ENCODE peak calls at places on chromosomes 11 and 22, in nine cellular contexts. One of them, this sample, is unnamed. For H3K4me1, the result is how much of the 10 kb centered on the place peaks cover.

GRCh38 chr22:36329217-36330078 is 58.3 kb downstream of the MYH9 start:
- DNase-seq in CD4-positive, CD25-positive, alpha-beta regulatory T cell: peak
- DNase-seq in lower lobe of right lung: peak
- DNase-seq in uterus: peak
- DNase-seq in foreskin keratinocyte: peak
- DNase-seq in tibial nerve: no peak
- DNase-seq in CD8-positive, alpha-beta T cell: peak
- DNase-seq in OCI-LY7: peak
- DNase-seq in Karpas-422: no peak
- DNase-seq in this sample: no peak

GRCh38 chr11:2563216-2564007 is 118.6 kb downstream of the KCNQ1 start:
- DNase-seq in CD4-positive, CD25-positive, alpha-beta regulatory T cell: no peak
- DNase-seq in CD8-positive, alpha-beta T cell: no peak
- DNase-seq in OCI-LY7: no peak
- DNase-seq in uterus: no peak
- DNase-seq in tibial nerve: peak
- DNase-seq in lower lobe of right lung: peak
- DNase-seq in Karpas-422: no peak
- DNase-seq in foreskin keratinocyte: no peak
- DNase-seq in this sample: peak

GRCh38 chr22:21029486-21030025 is 2.8 kb downstream of the SLC7A4 start:
- DNase-seq in tibial nerve: no peak
- DNase-seq in foreskin keratinocyte: no peak
- DNase-seq in CD4-positive, CD25-positive, alpha-beta regulatory T cell: no peak
- DNase-seq in Karpas-422: no peak
- DNase-seq in uterus: no peak
- DNase-seq in OCI-LY7: no peak
- DNase-seq in CD8-positive, alpha-beta T cell: no peak
- DNase-seq in lower lobe of right lung: no peak
- DNase-seq in this sample: no peak

GRCh38 chr22:20552913-20553401 is 45.5 kb downstream of the MED15 start:
- DNase-seq in CD4-positive, CD25-positive, alpha-beta regulatory T cell: no peak
- DNase-seq in tibial nerve: no peak
- DNase-seq in OCI-LY7: no peak
- DNase-seq in Karpas-422: no peak
- DNase-seq in uterus: no peak
- DNase-seq in lower lobe of right lung: no peak
- DNase-seq in foreskin keratinocyte: no peak
- DNase-seq in CD8-positive, alpha-beta T cell: no peak
- DNase-seq in this sample: no peak

GRCh38 chr11:21625982-21626381 is 566.9 kb upstream of the ANO5 start:
- DNase-seq in uterus: no peak
- DNase-seq in foreskin keratinocyte: peak
- DNase-seq in tibial nerve: no peak
- DNase-seq in CD8-positive, alpha-beta T cell: no peak
- DNase-seq in lower lobe of right lung: no peak
- DNase-seq in Karpas-422: peak
- DNase-seq in OCI-LY7: peak
- DNase-seq in CD4-positive, CD25-positive, alpha-beta regulatory T cell: no peak
- DNase-seq in this sample: no peak

GRCh38 chr11:1341928-1342524 is 32.6 kb upstream of the TOLLIP start:
- DNase-seq in CD8-positive, alpha-beta T cell: no peak
- DNase-seq in lower lobe of right lung: no peak
- DNase-seq in CD4-positive, CD25-positive, alpha-beta regulatory T cell: no peak
- DNase-seq in Karpas-422: no peak
- DNase-seq in foreskin keratinocyte: no peak
- DNase-seq in tibial nerve: no peak
- DNase-seq in uterus: no peak
- DNase-seq in OCI-LY7: no peak
- DNase-seq in this sample: no peak

GRCh38 chr11:126165366-126166156 is 45.9 kb downstream of the RPUSD4 start:
- DNase-seq in tibial nerve: no peak
- DNase-seq in CD8-positive, alpha-beta T cell: no peak
- DNase-seq in Karpas-422: no peak
- DNase-seq in lower lobe of right lung: no peak
- DNase-seq in foreskin keratinocyte: no peak
- DNase-seq in uterus: peak
- DNase-seq in OCI-LY7: no peak
- DNase-seq in CD4-positive, CD25-positive, alpha-beta regulatory T cell: no peak
- DNase-seq in this sample: no peak

GRCh38 chr11:101264303-101264702 is 134.7 kb upstream of the PGR start:
- DNase-seq in OCI-LY7: no peak
- DNase-seq in foreskin keratinocyte: no peak
- DNase-seq in Karpas-422: no peak
- DNase-seq in tibial nerve: no peak
- DNase-seq in CD4-positive, CD25-positive, alpha-beta regulatory T cell: no peak
- DNase-seq in uterus: no peak
- DNase-seq in CD8-positive, alpha-beta T cell: no peak
- DNase-seq in lower lobe of right lung: no peak
- DNase-seq in this sample: no peak

GRCh38 chr22:28497188-28497587 is 182.5 kb downstream of the TTC28 start:
- DNase-seq in uterus: no peak
- DNase-seq in CD8-positive, alpha-beta T cell: no peak
- DNase-seq in foreskin keratinocyte: no peak
- DNase-seq in Karpas-422: no peak
- DNase-seq in tibial nerve: no peak
- DNase-seq in CD4-positive, CD25-positive, alpha-beta regulatory T cell: no peak
- DNase-seq in OCI-LY7: no peak
- DNase-seq in lower lobe of right lung: no peak
- DNase-seq in this sample: no peak

GRCh38 chr11:6568191-6568918 is 35.1 kb downstream of the RRP8 start:
- DNase-seq in OCI-LY7: no peak
- DNase-seq in foreskin keratinocyte: peak
- DNase-seq in CD8-positive, alpha-beta T cell: no peak
- DNase-seq in CD4-positive, CD25-positive, alpha-beta regulatory T cell: no peak
- DNase-seq in lower lobe of right lung: no peak
- DNase-seq in uterus: no peak
- DNase-seq in Karpas-422: no peak
- DNase-seq in tibial nerve: no peak
- DNase-seq in this sample: no peak

GRCh38 chr11:70413151-70413550 is 14.8 kb downstream of the CTTN start:
- DNase-seq in CD4-positive, CD25-positive, alpha-beta regulatory T cell: no peak
- DNase-seq in tibial nerve: no peak
- DNase-seq in foreskin keratinocyte: no peak
- DNase-seq in lower lobe of right lung: no peak
- DNase-seq in CD8-positive, alpha-beta T cell: no peak
- DNase-seq in uterus: no peak
- DNase-seq in OCI-LY7: no peak
- DNase-seq in Karpas-422: no peak
- DNase-seq in this sample: no peak

GRCh38 chr11:75073459-75074190 is 23.1 kb downstream of the OR2AT4 start:
- DNase-seq in Karpas-422: no peak
- DNase-seq in OCI-LY7: peak
- DNase-seq in CD4-positive, CD25-positive, alpha-beta regulatory T cell: no peak
- DNase-seq in uterus: no peak
- DNase-seq in lower lobe of right lung: no peak
- DNase-seq in foreskin keratinocyte: no peak
- DNase-seq in CD8-positive, alpha-beta T cell: no peak
- DNase-seq in tibial nerve: no peak
- DNase-seq in this sample: no peak

GRCh38 chr22:42918500-42918899 is 61.4 kb upstream of the ARFGAP3 start:
- DNase-seq in CD8-positive, alpha-beta T cell: no peak
- DNase-seq in lower lobe of right lung: no peak
- DNase-seq in uterus: no peak
- DNase-seq in CD4-positive, CD25-positive, alpha-beta regulatory T cell: no peak
- DNase-seq in OCI-LY7: no peak
- DNase-seq in Karpas-422: no peak
- DNase-seq in tibial nerve: no peak
- DNase-seq in foreskin keratinocyte: no peak
- DNase-seq in this sample: no peak

GRCh38 chr11:125609545-125609944 is 15.4 kb upstream of the CHEK1 start:
- DNase-seq in lower lobe of right lung: no peak
- DNase-seq in CD4-positive, CD25-positive, alpha-beta regulatory T cell: no peak
- DNase-seq in Karpas-422: no peak
- DNase-seq in CD8-positive, alpha-beta T cell: no peak
- DNase-seq in tibial nerve: no peak
- DNase-seq in uterus: no peak
- DNase-seq in foreskin keratinocyte: no peak
- DNase-seq in OCI-LY7: no peak
- DNase-seq in this sample: no peak

DNA sequence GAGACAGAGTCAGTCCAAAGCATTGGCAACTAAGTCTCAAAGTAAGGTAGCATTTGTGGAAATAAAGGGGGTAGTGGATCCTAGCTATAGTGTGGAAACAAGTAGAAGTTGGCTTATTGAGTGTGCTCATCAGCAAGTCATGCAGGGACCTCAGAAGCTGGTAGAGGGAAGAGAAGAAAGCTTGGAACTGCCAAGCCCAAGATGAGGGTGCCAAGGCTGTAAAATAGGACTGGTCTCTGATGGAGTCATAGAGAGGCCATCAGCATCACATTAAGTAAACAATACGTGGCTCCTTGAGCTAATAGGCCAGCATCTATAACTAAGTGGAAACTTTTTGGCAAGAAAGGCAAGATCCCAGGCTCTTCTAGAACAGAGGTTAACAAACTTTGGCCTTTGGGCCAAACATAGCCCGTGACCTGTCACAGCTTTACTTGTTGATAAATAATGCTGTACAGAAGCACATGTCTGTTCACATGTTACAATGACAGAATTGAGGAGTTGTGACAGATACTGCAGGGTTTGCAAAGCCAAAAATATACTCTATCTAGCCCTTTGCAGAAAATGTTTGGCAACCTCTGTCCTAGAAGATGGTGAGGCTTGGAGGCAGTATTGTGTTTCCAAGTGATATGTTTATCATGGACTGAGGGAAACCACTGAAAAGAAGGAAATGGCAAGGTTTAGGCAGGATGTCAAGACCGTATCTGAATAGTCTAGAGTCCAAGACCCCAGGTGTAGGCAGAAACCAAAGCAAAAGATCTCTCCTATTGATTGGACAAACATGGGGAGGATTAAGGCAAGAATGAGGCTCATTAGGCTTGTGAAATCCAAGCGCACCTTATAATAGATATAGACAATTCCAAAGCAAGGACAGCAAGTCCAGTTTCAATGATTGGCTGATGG is 62.5 kb upstream of the CD44 start:
- DNase-seq in CD8-positive, alpha-beta T cell: no peak
- DNase-seq in CD4-positive, CD25-positive, alpha-beta regulatory T cell: no peak
- DNase-seq in lower lobe of right lung: no peak
- DNase-seq in Karpas-422: no peak
- DNase-seq in tibial nerve: no peak
- DNase-seq in foreskin keratinocyte: no peak
- DNase-seq in uterus: no peak
- DNase-seq in OCI-LY7: no peak
- DNase-seq in this sample: no peak
- H3K27ac ChIP-seq in CD8-positive, alpha-beta T cell: no peak
- H3K27ac ChIP-seq in CD4-positive, CD25-positive, alpha-beta regulatory T cell: peak
- H3K27ac ChIP-seq in lower lobe of right lung: no peak
- H3K27ac ChIP-seq in Karpas-422: no peak
- H3K27ac ChIP-seq in tibial nerve: no peak
- H3K27ac ChIP-seq in foreskin keratinocyte: peak
- H3K27ac ChIP-seq in uterus: peak
- H3K27ac ChIP-seq in OCI-LY7: peak
- H3K27ac ChIP-seq in this sample: no peak

DNA sequence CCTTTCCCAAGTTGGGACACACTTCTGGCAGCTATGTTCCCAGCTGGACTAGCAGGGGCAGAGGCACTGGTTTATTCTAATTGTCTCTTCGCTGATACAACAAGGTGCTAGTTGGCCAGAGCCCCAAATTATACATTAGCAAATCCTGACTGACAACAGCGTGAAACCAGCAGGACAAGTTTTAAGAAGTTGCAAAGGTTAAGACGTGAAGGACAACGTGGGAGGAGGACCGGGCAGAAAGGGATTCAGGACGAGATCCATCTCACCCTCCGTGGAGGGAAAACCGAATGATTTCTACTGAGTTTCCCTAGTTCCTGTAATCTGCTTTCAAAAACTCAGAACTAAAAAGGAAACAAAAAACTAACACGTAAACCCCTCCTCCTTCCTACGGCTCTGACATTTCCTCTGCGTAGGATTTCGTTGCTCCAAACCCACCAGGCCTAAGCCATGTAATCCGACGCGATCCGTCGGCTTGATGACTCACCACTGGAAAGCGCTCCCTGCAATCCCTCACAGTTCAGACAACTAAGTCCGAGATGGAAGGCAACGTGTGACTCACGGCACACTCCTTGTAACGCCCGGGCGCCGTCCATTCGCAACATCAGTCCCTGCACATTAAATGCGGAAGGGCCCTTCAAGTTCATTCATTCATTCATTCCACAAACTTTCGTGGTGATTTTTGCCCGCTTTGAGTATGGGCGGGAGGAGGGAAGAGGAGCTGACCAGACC is 703 bp downstream of the POGLUT3 start:
- DNase-seq in uterus: peak
- DNase-seq in CD4-positive, CD25-positive, alpha-beta regulatory T cell: peak
- DNase-seq in Karpas-422: peak
- DNase-seq in foreskin keratinocyte: peak
- DNase-seq in lower lobe of right lung: peak
- DNase-seq in OCI-LY7: no peak
- DNase-seq in tibial nerve: peak
- DNase-seq in CD8-positive, alpha-beta T cell: peak
- DNase-seq in this sample: peak
- H3K4me1 ChIP-seq in uterus: under half
- H3K4me1 ChIP-seq in CD4-positive, CD25-positive, alpha-beta regulatory T cell: under half
- H3K4me1 ChIP-seq in Karpas-422: under half
- H3K4me1 ChIP-seq in foreskin keratinocyte: under half
- H3K4me1 ChIP-seq in lower lobe of right lung: under half
- H3K4me1 ChIP-seq in OCI-LY7: under half
- H3K4me1 ChIP-seq in tibial nerve: under half
- H3K4me1 ChIP-seq in CD8-positive, alpha-beta T cell: under half
- H3K4me1 ChIP-seq in this sample: under half

DNA sequence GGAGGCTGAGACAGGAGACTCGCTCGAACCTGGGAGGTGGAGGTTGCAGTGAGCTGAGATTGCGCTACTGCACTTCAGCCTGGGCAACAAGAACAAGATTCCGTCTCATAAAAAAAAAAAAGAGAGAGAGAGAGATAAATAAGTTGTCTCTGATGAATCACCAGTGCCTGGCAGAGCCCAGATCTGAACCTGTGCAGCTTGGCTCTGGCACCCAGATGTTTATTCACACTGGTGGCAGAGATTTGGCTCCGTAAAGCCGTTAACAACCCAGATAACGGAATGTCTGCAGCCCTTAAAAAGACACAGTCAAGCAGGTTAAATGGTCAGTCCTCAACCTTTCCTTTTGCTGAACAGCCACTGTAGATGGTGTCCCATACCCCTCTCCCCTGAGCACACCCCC is 33.5 kb upstream of the RTL6 start:
- DNase-seq in CD4-positive, CD25-positive, alpha-beta regulatory T cell: no peak
- DNase-seq in Karpas-422: no peak
- DNase-seq in CD8-positive, alpha-beta T cell: no peak
- DNase-seq in OCI-LY7: no peak
- DNase-seq in lower lobe of right lung: no peak
- DNase-seq in foreskin keratinocyte: no peak
- DNase-seq in tibial nerve: no peak
- DNase-seq in uterus: no peak
- DNase-seq in this sample: no peak
- H3K27ac ChIP-seq in CD4-positive, CD25-positive, alpha-beta regulatory T cell: no peak
- H3K27ac ChIP-seq in Karpas-422: no peak
- H3K27ac ChIP-seq in CD8-positive, alpha-beta T cell: no peak
- H3K27ac ChIP-seq in OCI-LY7: no peak
- H3K27ac ChIP-seq in lower lobe of right lung: no peak
- H3K27ac ChIP-seq in foreskin keratinocyte: no peak
- H3K27ac ChIP-seq in tibial nerve: no peak
- H3K27ac ChIP-seq in uterus: no peak
- H3K27ac ChIP-seq in this sample: no peak

DNA sequence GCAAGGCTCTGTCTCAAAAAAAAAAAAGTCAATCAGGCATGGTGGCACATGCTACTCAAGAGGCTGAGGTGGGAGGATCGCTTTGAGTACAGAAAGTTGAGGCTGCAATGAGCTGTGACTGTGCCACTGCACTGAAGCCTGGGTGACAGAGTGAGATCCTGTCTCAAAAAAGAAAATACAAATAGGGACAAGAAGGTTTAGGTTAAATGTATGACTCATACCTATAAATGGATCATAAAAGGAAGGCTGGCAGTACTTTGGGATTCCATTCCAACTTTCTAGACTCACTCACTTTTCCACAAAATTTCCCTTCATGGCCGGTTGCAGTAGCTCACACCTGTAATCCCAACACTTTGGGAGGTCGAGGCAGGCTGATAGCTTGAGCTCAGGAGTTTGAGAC is 25.6 kb upstream of the OSBP start:
- DNase-seq in uterus: no peak
- DNase-seq in tibial nerve: no peak
- DNase-seq in CD4-positive, CD25-positive, alpha-beta regulatory T cell: no peak
- DNase-seq in Karpas-422: no peak
- DNase-seq in OCI-LY7: no peak
- DNase-seq in foreskin keratinocyte: no peak
- DNase-seq in lower lobe of right lung: no peak
- DNase-seq in CD8-positive, alpha-beta T cell: no peak
- DNase-seq in this sample: no peak
- H3K4me1 ChIP-seq in uterus: under half
- H3K4me1 ChIP-seq in tibial nerve: under half
- H3K4me1 ChIP-seq in CD4-positive, CD25-positive, alpha-beta regulatory T cell: under half
- H3K4me1 ChIP-seq in Karpas-422: under half
- H3K4me1 ChIP-seq in OCI-LY7: under half
- H3K4me1 ChIP-seq in foreskin keratinocyte: under half
- H3K4me1 ChIP-seq in lower lobe of right lung: under half
- H3K4me1 ChIP-seq in CD8-positive, alpha-beta T cell: under half
- H3K4me1 ChIP-seq in this sample: under half

This sample was measured in right lobe of liver.